ENCODE peak calls at places on chromosomes 2 and 18, in ten cellular contexts. T is HCT116, L is stomach, U is fibroblast of pulmonary artery, J is cardiac muscle cell, I is fibroblast of lung, P is HL-60, W is sigmoid colon, M is astrocyte of the cerebellum, A is heart left ventricle. E is an unnamed sample.

GRCh38 chr2:149799296-149799695 is 211.7 kb upstream of the MMADHC start:
- DNase-seq in T (peak), L (no peak), U (peak), J (peak), I (peak), P (no peak), W (no peak), M (peak), A (no peak), E (peak)

GRCh38 chr2:152174574-152174973 is 989 bp downstream of the STAM2 start:
- DNase-seq in T (no peak), L (no peak), U (no peak), J (no peak), I (no peak), P (no peak), W (no peak), M (no peak), A (no peak), E (no peak)

GRCh38 chr2:170929686-170930050 is 615 bp downstream of the GORASP2 start:
- DNase-seq in T (no peak), L (peak), U (peak), J (peak), I (peak), P (peak), W (peak), M (no peak), A (peak), E (peak)

GRCh38 chr2:178523596-178524134 is 43.4 kb downstream of the PLEKHA3 start:
- DNase-seq in T (no peak), L (no peak), U (no peak), J (no peak), I (no peak), P (no peak), W (no peak), M (no peak), A (no peak), E (no peak)

GRCh38 chr2:211609127-211609526 is 929.5 kb downstream of the ERBB4 start:
- DNase-seq in T (no peak), L (no peak), U (no peak), J (no peak), I (no peak), P (no peak), W (no peak), M (no peak), A (no peak), E (no peak)

GRCh38 chr2:8671802-8672201 is 10.1 kb upstream of the ID2 start:
- DNase-seq in T (no peak), L (no peak), U (no peak), J (no peak), I (no peak), P (no peak), W (no peak), M (no peak), A (no peak), E (no peak)

GRCh38 chr2:109527846-109528705 is 85.7 kb downstream of the SEPTIN10 start:
- DNase-seq in T (no peak), L (no peak), U (no peak), J (no peak), I (no peak), P (no peak), W (no peak), M (no peak), A (no peak), E (no peak)

GRCh38 chr18:26307161-26307773 is 81.0 kb downstream of the TAF4B start:
- DNase-seq in T (peak), L (no peak), U (peak), J (peak), I (peak), P (peak), W (no peak), M (peak), A (no peak), E (peak)

GRCh38 chr18:80147037-80147417 is 38.0 kb downstream of the ADNP2 start:
- DNase-seq in T (no peak), L (no peak), U (peak), J (peak), I (no peak), P (no peak), W (no peak), M (no peak), A (no peak), E (no peak)

GRCh38 chr2:18413794-18414396 is 146.6 kb downstream of the RDH14 start:
- DNase-seq in T (peak), L (no peak), U (peak), J (peak), I (peak), P (no peak), W (peak), M (peak), A (no peak), E (peak)

GRCh38 chr18:48961547-48961946 is 10.8 kb upstream of the SMAD7 start:
- DNase-seq in T (no peak), L (no peak), U (peak), J (peak), I (peak), P (no peak), W (no peak), M (no peak), A (no peak), E (peak)

GRCh38 chr18:75127143-75128021 is 81.6 kb downstream of the PTGR3 start:
- DNase-seq in T (no peak), L (no peak), U (no peak), J (no peak), I (peak), P (no peak), W (no peak), M (no peak), A (no peak), E (no peak)

GRCh38 chr2:185522472-185522871 is 216.1 kb upstream of the FSIP2 start:
- DNase-seq in T (no peak), L (no peak), U (no peak), J (no peak), I (no peak), P (no peak), W (no peak), M (no peak), A (no peak), E (no peak)

GRCh38 chr2:146004470-146004869 is 1484.6 kb upstream of the ZEB2 start:
- DNase-seq in T (no peak), L (no peak), U (peak), J (peak), I (peak), P (no peak), W (no peak), M (peak), A (no peak), E (peak)

GRCh38 chr18:74468547-74469014 is 11.5 kb upstream of the DIPK1C start:
- DNase-seq in T (no peak), L (no peak), U (peak), J (peak), I (peak), P (no peak), W (no peak), M (peak), A (no peak), E (no peak)

GRCh38 chr2:98936133-98936916 is at the start of gene CRACDL:
- DNase-seq in T (no peak), L (no peak), U (no peak), J (peak), I (peak), P (peak), W (no peak), M (no peak), A (no peak), E (no peak)

GRCh38 chr18:46481048-46481846 is 175.8 kb downstream of the LOXHD1 start:
- DNase-seq in T (peak), L (peak), U (peak), J (peak), I (peak), P (peak), W (no peak), M (peak), A (no peak), E (peak)

GRCh38 chr18:58723810-58724602 is 52.7 kb downstream of the MALT1 start:
- DNase-seq in T (no peak), L (no peak), U (peak), J (peak), I (no peak), P (no peak), W (no peak), M (no peak), A (no peak), E (peak)

GRCh38 chr2:185608799-185609198 is 129.8 kb upstream of the FSIP2 start:
- DNase-seq in T (peak), L (no peak), U (no peak), J (no peak), I (peak), P (no peak), W (no peak), M (no peak), A (no peak), E (no peak)

GRCh38 chr2:26576565-26577441 is 64.4 kb downstream of the CIB4 start:
- DNase-seq in T (no peak), L (no peak), U (no peak), J (no peak), I (no peak), P (no peak), W (peak), M (no peak), A (no peak), E (no peak)

GRCh38 chr18:25373443-25373842 is 21.5 kb upstream of the ZNF521 start:
- DNase-seq in T (no peak), L (no peak), U (no peak), J (no peak), I (no peak), P (no peak), W (no peak), M (no peak), A (no peak), E (peak)

GRCh38 chr2:241412144-241412543 is 56.1 kb downstream of the FARP2 start:
- DNase-seq in T (peak), L (no peak), U (peak), J (peak), I (peak), P (no peak), W (no peak), M (peak), A (no peak), E (peak)

GRCh38 chr2:187842978-187843847 is 289.0 kb upstream of the TFPI start:
- DNase-seq in T (peak), L (no peak), U (peak), J (peak), I (peak), P (peak), W (no peak), M (peak), A (no peak), E (peak)

GRCh38 chr2:75553961-75554539 is 6.7 kb downstream of the EVA1A start:
- DNase-seq in T (no peak), L (no peak), U (no peak), J (no peak), I (no peak), P (no peak), W (no peak), M (no peak), A (no peak), E (no peak)

GRCh38 chr2:202883987-202884675 is 12.6 kb upstream of the ICA1L start:
- DNase-seq in T (no peak), L (no peak), U (peak), J (peak), I (peak), P (peak), W (no peak), M (no peak), A (no peak), E (peak)

GRCh38 chr2:156332452-156333273 is at the start of gene NR4A2:
- DNase-seq in T (peak), L (peak), U (peak), J (peak), I (peak), P (peak), W (peak), M (peak), A (peak), E (peak)

GRCh38 chr2:108922141-108922915 is 66.7 kb downstream of the EDAR start:
- DNase-seq in T (no peak), L (peak), U (no peak), J (peak), I (peak), P (no peak), W (peak), M (peak), A (no peak), E (no peak)

GRCh38 chr18:11733031-11733430 is 44.0 kb downstream of the GNAL start:
- DNase-seq in T (peak), L (peak), U (peak), J (peak), I (peak), P (peak), W (peak), M (peak), A (peak), E (peak)

GRCh38 chr2:64667535-64667934 is 13.8 kb upstream of the SERTAD2 start:
- DNase-seq in T (no peak), L (no peak), U (no peak), J (no peak), I (no peak), P (no peak), W (no peak), M (no peak), A (no peak), E (no peak)

GRCh38 chr2:62151306-62151638 is 44.6 kb upstream of the B3GNT2 start:
- DNase-seq in T (no peak), L (no peak), U (no peak), J (no peak), I (no peak), P (no peak), W (no peak), M (no peak), A (no peak), E (no peak)
- H3K4me3 ChIP-seq in T (no peak), L (no peak), U (no peak), J (no peak), I (no peak), P (no peak), W (no peak), M (no peak), A (no peak), E (no peak)

GRCh38 chr2:161580426-161580825 is 43.8 kb upstream of the SLC4A10 start:
- DNase-seq in T (no peak), L (no peak), U (no peak), J (no peak), I (no peak), P (no peak), W (no peak), M (no peak), A (no peak), E (no peak)

GRCh38 chr2:161571051-161571429 is 53.2 kb upstream of the SLC4A10 start:
- DNase-seq in T (no peak), L (no peak), U (no peak), J (no peak), I (no peak), P (no peak), W (no peak), M (no peak), A (no peak), E (no peak)

GRCh38 chr2:161580021-161580420 is 44.2 kb upstream of the SLC4A10 start:
- DNase-seq in T (no peak), L (no peak), U (no peak), J (no peak), I (no peak), P (no peak), W (no peak), M (no peak), A (no peak), E (no peak)

GRCh38 chr2:161578998-161579397 is 45.2 kb upstream of the SLC4A10 start:
- DNase-seq in T (no peak), L (no peak), U (no peak), J (no peak), I (no peak), P (no peak), W (no peak), M (no peak), A (no peak), E (no peak)

DNA sequence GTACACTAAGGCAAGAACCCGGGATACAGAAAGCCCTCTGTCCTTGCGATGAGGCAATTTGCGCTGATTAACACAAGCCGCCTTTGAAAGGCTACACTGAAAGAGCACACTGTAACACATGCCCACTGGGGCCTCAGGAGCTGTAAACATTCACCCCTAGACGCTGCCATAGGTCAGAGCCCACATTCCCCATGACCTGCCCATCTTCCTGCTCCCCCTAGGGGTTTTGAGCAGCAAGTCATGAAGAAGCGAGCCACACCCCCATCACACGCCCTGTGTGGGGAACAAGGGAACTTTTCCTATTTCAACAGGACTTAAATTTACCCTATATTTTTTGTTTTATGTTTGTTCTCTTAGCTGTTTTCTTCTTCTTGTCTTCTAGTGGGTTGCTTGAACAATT is 47.8 kb upstream of the SLC4A10 start:
- DNase-seq in T (peak), L (no peak), U (no peak), J (peak), I (no peak), P (peak), W (no peak), M (no peak), A (no peak), E (peak)
- TF ChIP-seq CTCF in T (peak), L (no peak), U (peak), J (no peak), I (peak), P (no peak), W (no peak), M (no peak), A (no peak), E (peak)

GRCh38 chr2:35185861-35186412 is 1169.6 kb upstream of the CRIM1 start:
- DNase-seq in T (no peak), L (no peak), U (no peak), J (no peak), I (no peak), P (no peak), W (no peak), M (no peak), A (no peak), E (no peak)
- H3K4me3 ChIP-seq in T (no peak), L (no peak), U (no peak), J (no peak), I (no peak), P (no peak), W (no peak), M (no peak), A (no peak), E (no peak)

GRCh38 chr2:148565272-148565894 is 79.2 kb upstream of the EPC2 start:
- DNase-seq in T (no peak), L (no peak), U (peak), J (peak), I (no peak), P (no peak), W (no peak), M (no peak), A (no peak), E (peak)
- TF ChIP-seq CTCF in T (no peak), L (no peak), U (peak), J (peak), I (peak), P (no peak), W (peak), M (peak), A (no peak), E (peak)

DNA sequence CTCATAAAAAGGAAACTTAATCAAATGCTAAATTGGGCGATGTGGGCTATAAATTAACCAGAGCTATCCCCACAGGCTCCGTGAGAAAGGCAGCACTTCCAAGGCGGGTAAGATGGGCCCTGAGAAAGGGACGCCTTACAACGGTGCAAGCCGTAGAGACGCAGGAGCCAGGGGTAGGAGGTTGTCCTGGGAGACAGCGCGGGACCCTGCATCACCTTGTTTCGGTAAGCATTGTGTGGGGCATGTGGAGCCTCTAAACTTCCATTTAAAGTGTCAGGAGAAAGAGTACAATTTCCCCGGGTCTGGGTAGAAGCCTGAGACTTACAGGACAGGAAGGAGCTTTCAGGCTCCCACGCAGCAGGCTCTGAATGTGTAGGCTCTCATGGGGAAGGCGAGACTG is 1.2 kb upstream of the PER2 start:
- DNase-seq in T (no peak), L (no peak), U (no peak), J (peak), I (no peak), P (no peak), W (peak), M (no peak), A (no peak), E (no peak)
- H3K4me3 ChIP-seq in T (peak), L (peak), U (peak), J (peak), I (peak), P (peak), W (peak), M (peak), A (peak), E (peak)

DNA sequence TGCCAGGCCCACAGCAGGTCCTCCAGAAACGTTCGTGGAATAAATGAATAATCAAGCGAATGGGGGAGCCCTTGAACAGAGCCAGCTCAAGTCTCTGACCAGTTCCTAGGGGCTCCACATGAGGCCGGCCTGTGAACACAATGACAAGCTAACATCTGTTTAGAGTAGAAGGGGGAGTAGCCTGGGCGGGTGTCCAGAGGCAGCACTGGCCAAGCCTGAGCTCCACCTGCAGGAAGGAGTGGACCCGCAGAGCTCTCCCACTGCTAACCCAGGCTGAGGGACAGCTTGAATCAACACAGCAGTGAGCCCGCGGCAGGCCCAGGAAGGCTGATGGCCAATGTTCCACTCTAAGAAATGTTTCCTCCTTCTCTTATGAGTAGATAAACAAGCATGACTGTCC is 234.8 kb upstream of the RAB6C start:
- DNase-seq in T (no peak), L (peak), U (no peak), J (no peak), I (no peak), P (no peak), W (no peak), M (no peak), A (no peak), E (no peak)
- TF ChIP-seq CTCF in T (no peak), L (no peak), U (no peak), J (no peak), I (no peak), P (no peak), W (no peak), M (no peak), A (no peak), E (no peak)

GRCh38 chr2:197145471-197146056 is 165.0 kb downstream of the ANKRD44 start:
- DNase-seq in T (no peak), L (no peak), U (no peak), J (no peak), I (no peak), P (peak), W (no peak), M (no peak), A (no peak), E (no peak)
- H3K4me3 ChIP-seq in T (no peak), L (no peak), U (no peak), J (no peak), I (no peak), P (no peak), W (no peak), M (no peak), A (no peak), E (no peak)

GRCh38 chr2:77484026-77484425 is 38.1 kb downstream of the LRRTM4 start:
- DNase-seq in T (no peak), L (no peak), U (no peak), J (no peak), I (peak), P (no peak), W (no peak), M (no peak), A (no peak), E (no peak)

GRCh38 chr2:77479895-77480294 is 42.3 kb downstream of the LRRTM4 start:
- DNase-seq in T (no peak), L (no peak), U (no peak), J (no peak), I (peak), P (no peak), W (no peak), M (no peak), A (no peak), E (no peak)

DNA sequence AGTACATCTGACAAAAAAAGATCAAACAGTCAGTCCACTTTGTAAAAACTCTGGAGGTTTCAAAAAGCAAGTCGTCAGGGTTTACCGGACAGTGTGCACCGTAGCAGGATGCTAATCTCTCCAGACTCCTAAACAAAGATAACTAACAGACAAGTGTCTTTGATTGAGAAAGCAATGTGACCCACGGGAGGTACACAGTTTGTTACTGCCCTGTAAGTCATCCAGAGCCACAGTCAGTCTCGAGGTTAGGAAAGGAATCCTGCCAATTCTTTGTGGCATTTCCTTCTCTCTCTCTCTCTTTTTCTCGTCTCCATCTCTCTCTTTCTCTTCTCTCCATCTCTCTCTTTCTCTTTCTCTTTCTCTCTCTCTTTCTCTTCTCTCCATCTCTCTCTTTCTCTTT is 42.8 kb downstream of the LRRTM4 start:
- DNase-seq in T (no peak), L (no peak), U (no peak), J (no peak), I (peak), P (no peak), W (no peak), M (no peak), A (no peak), E (no peak)
- TF ChIP-seq CTCF in T (no peak), L (no peak), U (no peak), J (no peak), I (no peak), P (no peak), W (no peak), M (no peak), A (no peak), E (no peak)

GRCh38 chr2:237698338-237698694 is 70.9 kb downstream of the LRRFIP1 start:
- DNase-seq in T (no peak), L (no peak), U (no peak), J (no peak), I (no peak), P (no peak), W (no peak), M (no peak), A (no peak), E (no peak)
- H3K4me3 ChIP-seq in T (no peak), L (no peak), U (no peak), J (no peak), I (no peak), P (no peak), W (no peak), M (no peak), A (no peak), E (no peak)